ENCODE peak calls at places on chromosomes 2 and 18, in six cellular contexts. Y, U, B, O, M and F are unnamed samples.

GRCh38 chr2:215970425-215970824 is 42.9 kb downstream of the MREG start:
- DNase-seq in O (no peak), Y (no peak), M (peak; percentile 22), U (peak; percentile 22), B (no peak), F (peak; percentile 50)

GRCh38 chr2:210443527-210443926 is 33.0 kb downstream of the LANCL1 start:
- DNase-seq in U (no peak), O (no peak), Y (peak; percentile 17), M (no peak), B (no peak), F (no peak)

GRCh38 chr2:237291138-237291792 is 122.7 kb downstream of the COL6A3 start:
- DNase-seq in B (no peak), Y (peak; percentile 42), M (peak; percentile 100), U (peak; percentile 100), O (peak; percentile 100), F (peak; percentile 99)

GRCh38 chr2:210584834-210585233 is 28.4 kb downstream of the CPS1 start:
- DNase-seq in Y (peak; percentile 6), B (no peak), O (peak; percentile 17), M (peak; percentile 65), U (peak; percentile 61), F (peak; percentile 31)

GRCh38 chr2:32485399-32485798 is 128.6 kb downstream of the BIRC6 start:
- DNase-seq in Y (no peak), O (peak; percentile 52), U (peak; percentile 74), B (no peak), M (peak; percentile 64), F (peak; percentile 63)

GRCh38 chr2:3482363-3482821 is 36.9 kb downstream of the ADI1 start:
- DNase-seq in Y (no peak), O (no peak), B (no peak), M (no peak), U (no peak), F (no peak)

GRCh38 chr2:163664610-163665009 is 71.2 kb downstream of the FIGN start:
- DNase-seq in M (peak; percentile 87), Y (no peak), B (no peak), O (peak; percentile 60), U (peak; percentile 78), F (peak; percentile 91)

GRCh38 chr2:43484323-43484930 is 111.4 kb downstream of the THADA start:
- DNase-seq in O (peak; percentile 96), B (peak; percentile 87), U (peak; percentile 87), M (peak; percentile 94), Y (peak; percentile 90), F (peak; percentile 94)

GRCh38 chr18:9434240-9434701 is 41.0 kb upstream of the RALBP1 start:
- DNase-seq in B (no peak), U (no peak), M (no peak), O (no peak), Y (peak; percentile 24), F (no peak)

GRCh38 chr18:29147944-29148343 is 971.0 kb upstream of the CDH2 start:
- DNase-seq in B (peak; percentile 3), U (peak; percentile 65), Y (peak; percentile 68), O (peak; percentile 77), M (peak; percentile 80), F (peak; percentile 81)

GRCh38 chr2:1051075-1051474 is 100.4 kb downstream of the SNTG2 start:
- DNase-seq in B (no peak), U (peak; percentile 8), M (peak; percentile 37), Y (peak; percentile 82), O (peak; percentile 3), F (peak; percentile 39)

GRCh38 chr2:97697252-97698235 is 15.8 kb upstream of the ZAP70 start:
- DNase-seq in M (peak; percentile 86), B (peak; percentile 89), Y (peak; percentile 91), U (peak; percentile 77), O (peak; percentile 84), F (peak; percentile 79)

GRCh38 chr2:201680743-201681142 is 17.7 kb downstream of the MPP4 start:
- DNase-seq in Y (peak; percentile 85), B (peak; percentile 33), O (no peak), M (peak; percentile 45), U (no peak), F (peak; percentile 21)

GRCh38 chr18:48921305-48922202 is 29.2 kb downstream of the SMAD7 start:
- DNase-seq in B (no peak), M (no peak), O (no peak), Y (no peak), U (no peak), F (no peak)

GRCh38 chr2:27071990-27072830 is 756 bp upstream of the OST4 start:
- DNase-seq in O (peak; percentile 85), M (peak; percentile 49), B (peak; percentile 54), Y (peak; percentile 68), U (peak; percentile 87), F (peak; percentile 44)

GRCh38 chr2:134659724-134660123 is 59.1 kb downstream of the TMEM163 start:
- DNase-seq in U (no peak), Y (no peak), M (no peak), B (no peak), O (no peak), F (no peak)

GRCh38 chr2:168216351-168217005 is 30.9 kb downstream of the STK39 start:
- DNase-seq in M (no peak), B (no peak), U (peak; percentile 59), O (peak; percentile 40), Y (no peak), F (peak; percentile 58)

GRCh38 chr2:147683380-147683779 is 161.4 kb upstream of the ACVR2A start:
- DNase-seq in M (no peak), B (no peak), U (no peak), Y (peak; percentile 41), O (no peak), F (no peak)

GRCh38 chr2:38462121-38462634 is 85.1 kb upstream of the ATL2 start:
- DNase-seq in B (peak; percentile 87), Y (no peak), O (peak; percentile 91), M (peak; percentile 94), U (peak; percentile 96), F (peak; percentile 93)

GRCh38 chr2:188884051-188884450 is 90.1 kb upstream of the COL3A1 start:
- DNase-seq in O (peak; percentile 43), B (no peak), Y (no peak), M (peak; percentile 63), U (peak; percentile 74), F (peak; percentile 88)
- H3K4me3 ChIP-seq in O (no peak overlapping the region), B (no peak overlapping the region), Y (no peak overlapping the region), M (no peak overlapping the region), U (no peak overlapping the region), F (no peak overlapping the region)

DNA sequence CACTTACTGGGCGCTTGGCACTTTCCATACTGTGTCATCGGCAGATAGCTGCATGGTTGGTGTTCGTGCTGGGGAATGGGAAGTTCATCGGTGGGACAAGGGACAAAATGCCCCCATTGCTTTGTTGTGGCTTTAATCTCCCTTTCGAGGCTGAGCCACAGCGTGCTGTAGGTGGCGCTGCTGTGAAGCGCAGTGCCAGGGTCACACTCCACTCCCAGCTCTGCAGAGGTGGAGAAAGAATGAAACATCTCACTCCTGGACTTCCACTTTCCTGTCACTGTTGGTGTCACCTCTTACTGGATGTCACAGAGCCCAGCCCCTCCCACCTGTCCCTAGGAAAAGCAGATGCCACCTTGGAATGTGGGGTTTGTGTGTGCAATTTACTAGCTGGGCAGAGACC is 8.7 kb downstream of the TYMS start:
- DNase-seq in Y (peak; percentile 61), O (no peak), B (peak; percentile 45), M (no peak), U (no peak), F (no peak)
- TF ChIP-seq CTCF in Y (peak; percentile 89), O (peak; percentile 12), B (peak; percentile 42), M (peak; percentile 37), U (peak; percentile 42), F (peak; percentile 20)

GRCh38 chr2:177599072-177599688 is 206.6 kb downstream of the AGPS start:
- DNase-seq in Y (no peak), M (no peak), U (no peak), B (no peak), O (no peak), F (no peak)
- H3K4me3 ChIP-seq in Y (no peak overlapping the region), M (no peak overlapping the region), U (no peak overlapping the region), B (no peak overlapping the region), O (no peak overlapping the region), F (no peak overlapping the region)

DNA sequence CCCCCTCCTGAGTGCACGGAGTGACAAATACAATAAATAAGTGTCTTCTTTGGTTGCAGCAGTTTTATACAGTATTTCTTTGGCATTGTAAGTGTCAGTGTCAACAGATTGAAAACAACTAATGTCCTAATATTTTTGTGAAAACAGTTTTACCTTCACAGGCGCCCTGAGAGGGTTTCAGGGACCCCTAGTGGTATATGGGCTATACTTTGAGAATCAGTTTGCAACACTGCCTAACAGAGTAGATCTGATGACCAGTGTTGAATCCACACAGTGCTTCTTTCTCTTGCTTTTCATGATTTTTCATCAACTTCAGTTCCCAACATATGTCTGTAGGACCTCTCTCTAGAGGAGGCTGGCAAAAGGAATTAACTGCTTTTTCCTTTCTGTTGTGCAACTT is 162.2 kb downstream of the PRPF40A start:
- DNase-seq in M (peak; percentile 28), U (peak; percentile 32), B (peak; percentile 21), O (peak; percentile 28), Y (peak; percentile 52), F (peak; percentile 34)
- TF ChIP-seq CTCF in M (peak; percentile 39), U (peak; percentile 47), B (peak; percentile 28), O (peak; percentile 43), Y (peak; percentile 65), F (peak; percentile 43)

GRCh38 chr18:55403555-55403954 is 184.4 kb downstream of the TCF4 start:
- DNase-seq in Y (no peak), O (peak; percentile 57), M (no peak), U (no peak), B (no peak), F (no peak)
- H3K4me3 ChIP-seq in Y (peak overlapping the region; percentile 10), O (peak overlapping the region; percentile 58), M (peak overlapping the region; percentile 4), U (no peak overlapping the region), B (no peak overlapping the region), F (no peak overlapping the region)

GRCh38 chr2:119425119-119425405 is 6.6 kb upstream of the TMEM37 start:
- DNase-seq in U (no peak), Y (no peak), M (no peak), O (no peak), B (no peak), F (no peak)

GRCh38 chr2:119424284-119425118 is 7.2 kb upstream of the TMEM37 start:
- DNase-seq in O (no peak), Y (no peak), M (no peak), U (no peak), B (no peak), F (no peak)

GRCh38 chr2:119422521-119422920 is 9.1 kb upstream of the TMEM37 start:
- DNase-seq in Y (no peak), U (no peak), M (no peak), O (no peak), B (no peak), F (no peak)

GRCh38 chr2:119423041-119423440 is 8.6 kb upstream of the TMEM37 start:
- DNase-seq in B (no peak), U (no peak), O (no peak), Y (no peak), M (no peak), F (no peak)

GRCh38 chr2:119423811-119424210 is 7.8 kb upstream of the TMEM37 start:
- DNase-seq in O (no peak), M (no peak), Y (no peak), U (no peak), B (no peak), F (no peak)
- TF ChIP-seq CTCF in O (no peak), M (no peak), Y (no peak), U (no peak), B (no peak), F (no peak)